ENCODE peak calls at places on chromosomes 5 and 9, in seven cellular contexts. G, C, I, E, T, Z and A are unnamed samples.

GRCh38 chr9:131959887-131960286 is 119.8 kb downstream of the MED27 start:
- DNase-seq in T (no peak), I (no peak), G (no peak), Z (no peak), E (no peak), C (no peak), A (no peak)

GRCh38 chr9:99042620-99043019 is 62.3 kb upstream of the TGFBR1 start:
- DNase-seq in C (no peak), E (no peak), Z (no peak), I (no peak), G (no peak), T (no peak), A (no peak)

GRCh38 chr5:21680196-21680595 is 1172.9 kb downstream of the CDH12 start:
- DNase-seq in T (no peak), C (no peak), E (no peak), G (peak; percentile 8), Z (no peak), I (no peak), A (peak; percentile 93)

GRCh38 chr5:111582962-111583669 is 70.8 kb upstream of the STARD4 start:
- DNase-seq in I (no peak), C (no peak), E (no peak), G (no peak), Z (no peak), T (no peak), A (peak; percentile 89)

GRCh38 chr9:2234371-2234893 is 219.3 kb downstream of the SMARCA2 start:
- DNase-seq in C (no peak), G (no peak), T (no peak), I (no peak), Z (no peak), E (peak; percentile 64), A (peak; percentile 21)

GRCh38 chr9:16236882-16237281 is 633.6 kb downstream of the BNC2 start:
- DNase-seq in I (no peak), E (no peak), T (no peak), G (no peak), C (no peak), Z (no peak), A (peak; percentile 43)

GRCh38 chr5:151620463-151620844 is 29.3 kb upstream of the FAT2 start:
- DNase-seq in Z (no peak), C (no peak), T (no peak), I (no peak), G (no peak), E (no peak), A (no peak)

GRCh38 chr5:9559965-9560364 is 14.1 kb upstream of the SEMA5A start:
- DNase-seq in C (no peak), T (no peak), E (no peak), G (no peak), Z (no peak), I (no peak), A (no peak)

GRCh38 chr5:18334949-18335348 is 700.7 kb downstream of the TAF11L14 start:
- DNase-seq in Z (no peak), E (no peak), C (no peak), T (no peak), I (no peak), G (no peak), A (no peak)

GRCh38 chr9:5493597-5494511 is 16.5 kb upstream of the PDCD1LG2 start:
- DNase-seq in E (no peak), T (peak; percentile 52), C (no peak), G (peak; percentile 40), I (peak; percentile 96), Z (no peak), A (peak; percentile 92)

GRCh38 chr9:125407432-125407973 is 145.9 kb downstream of the GAPVD1 start:
- DNase-seq in I (no peak), T (no peak), G (no peak), E (no peak), Z (no peak), C (no peak), A (no peak)

GRCh38 chr9:114258866-114259799 is 63.8 kb upstream of the ORM1 start:
- DNase-seq in T (no peak), I (no peak), C (no peak), G (no peak), Z (no peak), E (no peak), A (no peak)

GRCh38 chr9:132698989-132699388 is 28.7 kb downstream of the GTF3C4 start:
- DNase-seq in E (no peak), Z (no peak), T (no peak), I (no peak), C (no peak), G (no peak), A (no peak)

GRCh38 chr9:82488319-82488701 is 499.7 kb downstream of the SPATA31D1 start:
- DNase-seq in Z (no peak), E (peak; percentile 30), G (no peak), T (no peak), C (no peak), I (no peak), A (no peak)

GRCh38 chr5:177132504-177133118 is 962 bp upstream of the NSD1 start:
- DNase-seq in I (no peak), C (no peak), G (no peak), E (peak; percentile 50), Z (no peak), T (no peak), A (no peak)

GRCh38 chr9:125258160-125258559 is 3.5 kb upstream of the GAPVD1 start:
- DNase-seq in C (no peak), G (no peak), T (no peak), I (no peak), Z (no peak), E (no peak), A (no peak)

GRCh38 chr5:65861830-65862241 is 64.5 kb upstream of the ERBIN start:
- DNase-seq in G (peak; percentile 69), T (no peak), Z (no peak), C (no peak), I (no peak), E (no peak), A (peak; percentile 92)

GRCh38 chr5:65863747-65864146 is 62.6 kb upstream of the ERBIN start:
- DNase-seq in E (no peak), Z (no peak), T (no peak), C (no peak), G (no peak), I (no peak), A (no peak)

GRCh38 chr5:65858316-65858715 is 68.1 kb upstream of the ERBIN start:
- DNase-seq in E (no peak), C (no peak), Z (no peak), T (no peak), I (no peak), G (no peak), A (peak; percentile 54)

GRCh38 chr5:65866837-65867508 is 59.4 kb upstream of the ERBIN start:
- DNase-seq in C (no peak), I (no peak), T (no peak), E (no peak), Z (no peak), G (no peak), A (no peak)

DNA sequence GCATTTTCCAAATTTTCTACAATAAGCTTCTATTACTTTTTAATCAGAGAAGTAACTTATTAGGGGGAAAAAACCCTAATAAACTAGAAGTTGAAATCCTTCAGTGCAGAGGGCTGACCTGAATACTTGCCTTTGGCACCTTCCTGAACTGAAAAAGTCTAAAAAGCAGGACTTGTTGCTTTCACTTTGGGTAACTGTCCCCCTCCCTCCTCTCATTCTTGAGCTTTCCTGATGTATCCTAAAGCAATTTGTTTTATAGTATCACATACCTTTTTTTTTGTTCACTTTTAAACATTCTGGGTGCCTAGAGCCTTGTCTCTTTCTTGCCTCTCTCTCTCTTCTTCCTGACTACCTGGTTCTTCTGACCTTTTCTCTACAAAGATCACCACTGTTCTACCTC is 64.0 kb upstream of the ERBIN start:
- DNase-seq in Z (no peak), I (no peak), G (no peak), C (no peak), T (no peak), E (no peak), A (peak; percentile 8)
- H3K4me2 ChIP-seq in Z (no peak overlapping the region), I (no peak overlapping the region), G (peak overlapping the region; percentile 64), C (no peak overlapping the region), T (no peak overlapping the region), E (peak overlapping the region; percentile 63), A (peak overlapping the region; percentile 73)

GRCh38 chr9:135910757-135911156 is 3.4 kb upstream of the CAMSAP1 start:
- DNase-seq in C (no peak), G (no peak), Z (no peak), I (no peak), T (no peak), E (no peak), A (no peak)
- TF ChIP-seq RFX5 in C (no peak), G (no peak), Z (no peak), I (no peak), T (no peak), E (no peak), A (no peak)

DNA sequence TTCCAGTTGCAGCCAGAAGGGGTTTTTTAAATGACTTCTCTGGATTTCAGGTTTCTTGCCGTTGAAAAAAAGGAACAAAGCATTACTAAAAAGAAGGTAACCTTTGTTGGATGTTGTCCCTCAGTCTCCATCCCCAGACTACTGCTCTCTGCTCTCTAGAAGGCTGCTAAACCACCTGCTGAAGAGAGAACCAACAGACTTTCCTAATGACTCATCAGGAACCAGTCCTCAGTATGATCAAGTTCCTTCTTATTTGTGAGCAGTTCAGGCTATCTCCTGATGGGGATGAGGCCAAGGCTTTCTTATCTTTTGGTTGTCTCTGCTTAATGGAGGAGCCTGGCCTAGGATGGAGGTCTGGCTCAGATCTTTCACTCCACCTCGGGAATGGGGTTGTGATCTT is 4.1 kb downstream of the KIF4B start:
- DNase-seq in T (no peak), G (no peak), Z (no peak), E (no peak), I (no peak), C (no peak), A (no peak)
- H3K4me2 ChIP-seq in T (no peak overlapping the region), G (no peak overlapping the region), Z (no peak overlapping the region), E (no peak overlapping the region), I (no peak overlapping the region), C (no peak overlapping the region), A (no peak overlapping the region)

DNA sequence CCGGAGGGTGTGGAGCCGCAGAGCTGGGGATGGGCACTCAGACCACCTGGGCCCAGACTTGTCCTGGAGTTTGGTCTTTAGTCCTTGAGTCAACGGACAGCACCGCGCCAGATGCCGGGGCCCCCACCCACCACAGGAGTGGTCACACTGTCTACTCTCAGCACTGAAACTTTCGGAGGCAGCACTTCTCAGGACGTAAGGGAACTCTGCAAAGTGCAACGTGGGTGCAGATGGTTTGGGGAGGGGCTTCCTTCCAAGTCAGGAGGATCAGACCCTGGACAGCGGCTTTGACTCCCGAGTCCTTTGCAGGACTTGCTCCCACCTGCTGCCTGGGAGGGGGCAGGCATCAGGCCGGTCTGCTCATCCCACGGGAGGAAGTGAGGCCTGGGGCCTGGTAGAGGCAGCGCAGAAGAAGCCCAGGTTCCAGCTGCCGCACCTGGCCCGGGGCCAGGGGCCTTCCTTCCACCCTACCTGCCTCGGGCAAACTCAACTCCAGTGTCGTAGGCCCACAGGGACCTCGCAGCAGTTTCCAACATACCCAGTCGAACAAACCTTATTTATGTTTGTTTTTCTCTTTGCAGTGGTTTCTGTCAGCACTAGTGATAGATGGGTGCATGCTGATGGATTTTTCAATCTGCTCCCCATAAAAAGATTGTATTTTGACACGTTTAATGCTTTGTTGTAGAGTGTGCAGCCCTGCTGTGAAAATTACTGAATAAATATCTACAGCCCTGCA is 149.8 kb upstream of the PPP1R26 start:
- DNase-seq in C (peak; percentile 15), I (no peak), T (no peak), E (peak; percentile 38), Z (no peak), G (no peak), A (no peak)
- TF ChIP-seq RFX5 in C (no peak), I (no peak), T (no peak), E (no peak), Z (no peak), G (no peak), A (no peak)